ENCODE peak calls at places on chromosomes 5 and 9, in six cellular contexts. P is heart left ventricle; E is astrocyte of the spinal cord; J is GM23338; X is CD4-positive, alpha-beta T cell; B is Peyer's patch. S is an unnamed sample.

GRCh38 chr9:23587433-23587832 is 238.6 kb downstream of the ELAVL2 start:
- DNase-seq in E (peak; percentile 33), B (no peak), J (no peak), P (peak; percentile 92), X (no peak), S (no peak)

GRCh38 chr5:9209846-9210547 is 335.9 kb downstream of the SEMA5A start:
- DNase-seq in X (no peak), P (no peak), B (no peak), E (no peak), J (no peak), S (no peak)

GRCh38 chr5:16570121-16570815 is 46.5 kb downstream of the RETREG1 start:
- DNase-seq in P (no peak), B (no peak), J (no peak), X (no peak), E (peak; percentile 51), S (no peak)

GRCh38 chr5:140219068-140219971 is 44.3 kb downstream of the CYSTM1 start:
- DNase-seq in B (peak; percentile 60), J (no peak), X (no peak), P (no peak), E (no peak), S (no peak)

GRCh38 chr9:14021871-14022525 is 291.9 kb downstream of the NFIB start:
- DNase-seq in E (peak; percentile 62), J (no peak), P (no peak), X (no peak), B (no peak), S (no peak)

GRCh38 chr5:17455937-17456336 is 42.1 kb upstream of the TAF11L2 start:
- DNase-seq in P (no peak), E (no peak), B (no peak), X (no peak), J (no peak), S (no peak)

GRCh38 chr9:88988796-88989641 is 2.2 kb upstream of the S1PR3 start:
- DNase-seq in B (no peak), J (no peak), P (no peak), X (no peak), E (no peak), S (no peak)

GRCh38 chr9:70439991-70440706 is 25.7 kb upstream of the KLF9 start:
- DNase-seq in J (no peak), X (no peak), P (no peak), B (no peak), E (peak; percentile 65), S (no peak)

GRCh38 chr5:117414926-117415325 is 840.3 kb upstream of the SEMA6A start:
- DNase-seq in E (no peak), P (no peak), X (no peak), J (no peak), B (no peak), S (no peak)

GRCh38 chr5:95365302-95366095 is 25.7 kb upstream of the FAM81B start:
- DNase-seq in P (no peak), J (no peak), B (no peak), E (no peak), X (no peak), S (no peak)

DNA sequence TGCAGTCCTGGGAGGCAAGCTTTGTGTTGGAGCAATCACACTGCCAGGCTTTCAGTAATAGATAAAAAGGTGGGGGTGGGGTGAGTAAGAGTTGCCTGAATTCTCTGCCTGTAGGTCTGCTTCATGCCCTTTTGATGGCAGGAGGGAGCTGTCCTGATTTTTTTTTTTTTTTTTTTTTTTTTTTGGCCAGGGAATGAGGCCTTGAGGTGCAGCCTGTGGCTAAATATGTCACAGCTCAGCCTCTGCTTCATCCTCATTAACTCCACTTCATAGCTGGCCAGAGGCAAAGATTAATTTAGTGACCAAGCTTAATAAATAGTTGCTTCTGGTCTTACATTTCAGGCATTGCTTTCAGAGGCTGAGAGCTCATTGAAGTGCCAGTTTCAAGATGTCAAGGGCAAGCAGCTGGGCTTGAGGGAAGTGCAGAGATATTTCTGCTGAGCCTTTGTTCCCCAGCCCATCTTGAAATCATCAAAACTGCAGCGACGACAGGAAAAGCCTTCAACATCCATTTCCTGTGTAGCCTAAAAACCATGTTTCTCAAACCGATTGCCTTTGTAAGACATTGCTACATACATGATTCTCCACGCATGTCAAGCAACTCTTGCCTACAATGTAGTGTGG is 134.7 kb downstream of the MACIR start:
- DNase-seq in P (peak; percentile 26), X (no peak), E (peak; percentile 6), J (peak; percentile 75), B (no peak), S (no peak)
- TF ChIP-seq CTCF in P (no peak), X (no peak), E (no peak), J (peak; percentile 34), B (no peak), S (no peak)

DNA sequence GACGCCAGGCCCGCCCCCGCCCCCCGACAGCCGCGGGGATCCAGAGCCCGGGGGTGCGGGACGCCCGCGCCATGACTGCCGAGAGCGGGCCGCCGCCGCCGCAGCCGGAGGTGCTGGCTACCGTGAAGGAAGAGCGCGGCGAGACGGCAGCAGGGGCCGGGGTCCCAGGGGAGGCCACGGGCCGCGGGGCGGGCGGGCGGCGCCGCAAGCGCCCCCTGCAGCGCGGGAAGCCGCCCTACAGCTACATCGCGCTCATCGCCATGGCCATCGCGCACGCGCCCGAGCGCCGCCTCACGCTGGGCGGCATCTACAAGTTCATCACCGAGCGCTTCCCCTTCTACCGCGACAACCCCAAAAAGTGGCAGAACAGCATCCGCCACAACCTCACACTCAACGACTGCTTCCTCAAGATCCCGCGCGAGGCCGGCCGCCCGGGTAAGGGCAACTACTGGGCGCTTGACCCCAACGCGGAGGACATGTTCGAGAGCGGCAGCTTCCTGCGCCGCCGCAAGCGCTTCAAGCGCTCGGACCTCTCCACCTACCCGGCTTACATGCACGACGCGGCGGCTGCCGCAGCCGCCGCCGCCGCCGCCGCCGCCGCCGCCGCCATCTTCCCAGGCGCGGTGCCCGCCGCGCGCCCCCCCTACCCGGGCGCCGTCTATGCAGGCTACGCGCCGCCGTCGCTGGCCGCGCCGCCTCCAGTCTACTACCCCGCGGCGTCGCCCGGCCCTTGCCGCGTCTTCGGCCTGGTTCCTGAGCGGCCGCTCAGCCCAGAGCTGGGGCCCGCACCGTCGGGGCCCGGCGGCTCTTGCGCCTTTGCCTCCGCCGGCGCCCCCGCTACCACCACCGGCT is 1.0 kb downstream of the FOXE1 start:
- DNase-seq in P (no peak), X (peak; percentile 63), E (no peak), B (no peak), J (peak; percentile 82), S (peak; percentile 70)
- TF ChIP-seq CTCF in P (no peak), X (no peak), E (no peak), B (peak; percentile 8), J (no peak), S (peak; percentile 36)

DNA sequence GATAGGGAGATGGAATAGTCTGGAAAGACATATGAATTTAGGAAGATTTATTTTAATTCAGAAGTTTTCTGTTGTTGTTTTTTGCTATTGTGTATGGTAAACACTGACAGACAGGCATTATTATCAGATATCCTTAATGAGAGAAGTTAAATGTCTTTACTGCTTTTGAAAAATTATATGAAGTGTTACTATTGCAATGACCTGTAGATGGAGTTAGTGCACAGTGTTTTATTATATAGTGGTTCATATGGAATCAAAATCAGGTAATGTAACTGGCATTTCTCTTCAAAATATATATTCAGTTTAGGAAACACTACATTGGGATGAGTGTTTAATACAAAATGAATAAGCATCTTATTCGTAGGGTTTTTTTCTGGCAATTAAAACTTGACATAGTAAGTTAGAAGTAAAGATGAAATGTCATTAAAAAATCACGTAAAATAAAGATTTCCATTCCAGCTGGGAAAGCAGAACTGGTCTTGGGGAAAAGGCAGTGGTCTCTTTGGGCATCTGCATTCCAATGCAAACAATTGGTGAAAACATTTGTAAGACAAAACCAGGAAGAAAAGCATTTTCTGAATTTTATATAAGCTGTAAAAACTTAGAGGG is 3.9 kb downstream of the GABRA1 start:
- DNase-seq in P (no peak), J (peak; percentile 22), X (no peak), B (no peak), E (peak; percentile 2), S (peak; percentile 5)
- TF ChIP-seq CTCF in P (no peak), J (peak; percentile 47), X (no peak), B (no peak), E (peak; percentile 19), S (peak; percentile 59)

GRCh38 chr5:91929522-91929817 is 546.4 kb upstream of the ARRDC3 start:
- DNase-seq in P (no peak), B (no peak), E (no peak), X (no peak), J (no peak), S (no peak)
- TF ChIP-seq CTCF in P (no peak), B (no peak), E (no peak), X (peak; percentile 6), J (no peak), S (no peak)

S was measured in hepatocyte.